ENCODE peak calls at places on chromosomes 2 and 18, in six cellular contexts. One of them, this sample, is unnamed.

GRCh38 chr2:71223767-71224333 is 3.1 kb downstream of the PAIP2B start:
- DNase-seq in HepG2: peak
- DNase-seq in SK-N-SH: peak
- DNase-seq in K562: no peak
- DNase-seq in GM12878: no peak
- DNase-seq in H1: peak
- DNase-seq in this sample: peak

GRCh38 chr2:26237868-26238267 is 6.6 kb downstream of the HADHA start:
- DNase-seq in HepG2: no peak
- DNase-seq in SK-N-SH: no peak
- DNase-seq in K562: no peak
- DNase-seq in GM12878: no peak
- DNase-seq in H1: no peak
- DNase-seq in this sample: no peak

GRCh38 chr18:23259701-23260661 is 124.7 kb downstream of the CABLES1 start:
- DNase-seq in HepG2: peak
- DNase-seq in SK-N-SH: peak
- DNase-seq in K562: peak
- DNase-seq in GM12878: no peak
- DNase-seq in H1: peak
- DNase-seq in this sample: no peak

GRCh38 chr2:31212659-31213058 is 4.7 kb downstream of the CAPN14 start:
- DNase-seq in HepG2: no peak
- DNase-seq in SK-N-SH: no peak
- DNase-seq in K562: no peak
- DNase-seq in GM12878: no peak
- DNase-seq in H1: no peak
- DNase-seq in this sample: no peak

GRCh38 chr2:182999348-183000028 is 38.8 kb downstream of the NCKAP1 start:
- DNase-seq in HepG2: no peak
- DNase-seq in SK-N-SH: no peak
- DNase-seq in K562: no peak
- DNase-seq in GM12878: no peak
- DNase-seq in H1: no peak
- DNase-seq in this sample: no peak

GRCh38 chr2:134736167-134736885 is 17.5 kb upstream of the TMEM163 start:
- DNase-seq in HepG2: no peak
- DNase-seq in SK-N-SH: no peak
- DNase-seq in K562: no peak
- DNase-seq in GM12878: no peak
- DNase-seq in H1: no peak
- DNase-seq in this sample: no peak

GRCh38 chr2:100616841-100617390 is 54.1 kb downstream of the PDCL3 start:
- DNase-seq in HepG2: no peak
- DNase-seq in SK-N-SH: no peak
- DNase-seq in K562: no peak
- DNase-seq in GM12878: no peak
- DNase-seq in H1: no peak
- DNase-seq in this sample: no peak

GRCh38 chr2:68344031-68344430 is 21.1 kb upstream of the PLEK start:
- DNase-seq in HepG2: no peak
- DNase-seq in SK-N-SH: no peak
- DNase-seq in K562: no peak
- DNase-seq in GM12878: no peak
- DNase-seq in H1: no peak
- DNase-seq in this sample: no peak

GRCh38 chr2:191847764-191848163 is 876 bp upstream of the CAVIN2 start:
- DNase-seq in HepG2: no peak
- DNase-seq in SK-N-SH: no peak
- DNase-seq in K562: no peak
- DNase-seq in GM12878: no peak
- DNase-seq in H1: no peak
- DNase-seq in this sample: no peak

GRCh38 chr18:37362158-37362890 is 203.3 kb downstream of the CELF4 start:
- DNase-seq in HepG2: peak
- DNase-seq in SK-N-SH: no peak
- DNase-seq in K562: no peak
- DNase-seq in GM12878: no peak
- DNase-seq in H1: peak
- DNase-seq in this sample: no peak

GRCh38 chr2:9030882-9031645 is 27.6 kb upstream of the MBOAT2 start:
- DNase-seq in HepG2: no peak
- DNase-seq in SK-N-SH: no peak
- DNase-seq in K562: no peak
- DNase-seq in GM12878: no peak
- DNase-seq in H1: no peak
- DNase-seq in this sample: no peak

GRCh38 chr18:43265465-43265864 is 11.8 kb downstream of the SYT4 start:
- DNase-seq in HepG2: no peak
- DNase-seq in SK-N-SH: no peak
- DNase-seq in K562: no peak
- DNase-seq in GM12878: no peak
- DNase-seq in H1: no peak
- DNase-seq in this sample: no peak

GRCh38 chr2:58135861-58136260 is 89.3 kb downstream of the VRK2 start:
- DNase-seq in HepG2: no peak
- DNase-seq in SK-N-SH: no peak
- DNase-seq in K562: no peak
- DNase-seq in GM12878: no peak
- DNase-seq in H1: no peak
- DNase-seq in this sample: no peak

GRCh38 chr2:61158356-61158944 is 3.5 kb upstream of the C2orf74 start:
- DNase-seq in HepG2: no peak
- DNase-seq in SK-N-SH: no peak
- DNase-seq in K562: no peak
- DNase-seq in GM12878: no peak
- DNase-seq in H1: no peak
- DNase-seq in this sample: no peak

GRCh38 chr2:7034313-7034712 is 117.1 kb downstream of the RNF144A start:
- DNase-seq in HepG2: peak
- DNase-seq in SK-N-SH: peak
- DNase-seq in K562: no peak
- DNase-seq in GM12878: no peak
- DNase-seq in H1: no peak
- DNase-seq in this sample: peak

GRCh38 chr2:223760838-223761502 is 76.4 kb downstream of the AP1S3 start:
- DNase-seq in HepG2: peak
- DNase-seq in SK-N-SH: peak
- DNase-seq in K562: no peak
- DNase-seq in GM12878: peak
- DNase-seq in H1: no peak
- DNase-seq in this sample: peak

GRCh38 chr2:234548720-234549420 is 52.0 kb upstream of the ARL4C start:
- DNase-seq in HepG2: no peak
- DNase-seq in SK-N-SH: no peak
- DNase-seq in K562: no peak
- DNase-seq in GM12878: no peak
- DNase-seq in H1: peak
- DNase-seq in this sample: peak

GRCh38 chr18:77124452-77124922 is 8.1 kb downstream of the MBP start:
- DNase-seq in HepG2: no peak
- DNase-seq in SK-N-SH: no peak
- DNase-seq in K562: no peak
- DNase-seq in GM12878: peak
- DNase-seq in H1: no peak
- DNase-seq in this sample: no peak

GRCh38 chr2:211760103-211760502 is 778.5 kb downstream of the ERBB4 start:
- DNase-seq in HepG2: no peak
- DNase-seq in SK-N-SH: no peak
- DNase-seq in K562: no peak
- DNase-seq in GM12878: no peak
- DNase-seq in H1: no peak
- DNase-seq in this sample: no peak

GRCh38 chr2:241774419-241775222 is 2.0 kb upstream of the GAL3ST2 start:
- DNase-seq in HepG2: peak
- DNase-seq in SK-N-SH: peak
- DNase-seq in K562: peak
- DNase-seq in GM12878: no peak
- DNase-seq in H1: peak
- DNase-seq in this sample: no peak

GRCh38 chr2:212249451-212249850 is 289.2 kb downstream of the ERBB4 start:
- DNase-seq in HepG2: no peak
- DNase-seq in SK-N-SH: no peak
- DNase-seq in K562: no peak
- DNase-seq in GM12878: no peak
- DNase-seq in H1: no peak
- DNase-seq in this sample: peak

GRCh38 chr2:64748561-64748960 is 94.8 kb upstream of the SERTAD2 start:
- DNase-seq in HepG2: no peak
- DNase-seq in SK-N-SH: no peak
- DNase-seq in K562: no peak
- DNase-seq in GM12878: no peak
- DNase-seq in H1: no peak
- DNase-seq in this sample: no peak
- TF ChIP-seq CHD2 in HepG2: no peak
- TF ChIP-seq CHD2 in SK-N-SH: no peak
- TF ChIP-seq CHD2 in K562: no peak
- TF ChIP-seq CHD2 in GM12878: no peak
- TF ChIP-seq CHD2 in H1: no peak
- TF ChIP-seq CHD2 in this sample: no peak

GRCh38 chr2:148532049-148532428 is 112.5 kb upstream of the EPC2 start:
- DNase-seq in HepG2: no peak
- DNase-seq in SK-N-SH: no peak
- DNase-seq in K562: no peak
- DNase-seq in GM12878: no peak
- DNase-seq in H1: no peak
- DNase-seq in this sample: no peak

GRCh38 chr2:148533004-148533403 is 111.5 kb upstream of the EPC2 start:
- DNase-seq in HepG2: no peak
- DNase-seq in SK-N-SH: no peak
- DNase-seq in K562: no peak
- DNase-seq in GM12878: no peak
- DNase-seq in H1: no peak
- DNase-seq in this sample: no peak

GRCh38 chr2:148531175-148532048 is 113.1 kb upstream of the EPC2 start:
- DNase-seq in HepG2: no peak
- DNase-seq in SK-N-SH: no peak
- DNase-seq in K562: no peak
- DNase-seq in GM12878: no peak
- DNase-seq in H1: no peak
- DNase-seq in this sample: no peak

GRCh38 chr2:148533685-148534084 is 110.9 kb upstream of the EPC2 start:
- DNase-seq in HepG2: no peak
- DNase-seq in SK-N-SH: no peak
- DNase-seq in K562: no peak
- DNase-seq in GM12878: no peak
- DNase-seq in H1: no peak
- DNase-seq in this sample: no peak

DNA sequence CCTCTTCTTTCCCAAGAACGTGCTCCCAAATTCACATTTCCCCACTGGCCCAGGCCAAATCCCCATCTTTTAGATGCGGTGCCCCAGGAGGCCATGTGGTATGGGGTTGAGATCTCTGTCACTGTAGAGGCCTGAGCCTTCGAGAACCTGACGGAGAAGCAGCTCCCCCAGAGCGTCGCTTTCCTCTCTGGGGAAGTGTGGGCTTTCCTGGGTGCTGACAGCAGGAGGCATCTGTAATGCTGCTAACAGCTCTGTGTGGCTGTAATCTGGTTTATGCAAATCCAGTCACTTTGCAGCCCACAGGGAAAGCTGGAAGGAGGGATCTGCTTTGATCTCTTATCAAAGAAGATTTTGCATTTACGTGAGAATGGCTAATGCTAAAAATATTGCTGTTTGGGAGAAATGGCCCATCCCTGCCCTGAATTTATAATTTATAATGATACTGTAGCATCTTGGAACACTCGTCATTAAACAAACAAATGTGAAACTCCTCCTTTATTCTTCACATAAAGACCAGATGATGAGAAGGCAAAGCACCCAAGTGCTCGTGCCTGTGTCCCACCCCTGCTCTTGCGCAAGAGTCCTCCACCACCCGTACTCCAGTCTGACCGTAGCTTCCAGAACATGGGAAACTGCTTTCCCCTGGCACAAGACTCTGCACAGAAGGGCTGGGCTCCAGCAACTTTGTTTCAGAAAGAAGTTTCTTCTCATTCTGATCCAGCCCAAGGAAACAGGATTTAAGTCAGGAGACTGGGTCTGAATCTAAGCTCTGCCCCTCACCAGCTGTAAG is 109.9 kb upstream of the EPC2 start:
- DNase-seq in HepG2: no peak
- DNase-seq in SK-N-SH: peak
- DNase-seq in K562: no peak
- DNase-seq in GM12878: no peak
- DNase-seq in H1: no peak
- DNase-seq in this sample: no peak
- TF ChIP-seq CHD2 in HepG2: no peak
- TF ChIP-seq CHD2 in SK-N-SH: no peak
- TF ChIP-seq CHD2 in K562: no peak
- TF ChIP-seq CHD2 in GM12878: no peak
- TF ChIP-seq CHD2 in H1: no peak
- TF ChIP-seq CHD2 in this sample: no peak

GRCh38 chr2:217892560-217892959 is 110.2 kb downstream of the TNS1 start:
- DNase-seq in HepG2: no peak
- DNase-seq in SK-N-SH: no peak
- DNase-seq in K562: no peak
- DNase-seq in GM12878: no peak
- DNase-seq in H1: no peak
- DNase-seq in this sample: no peak
- TF ChIP-seq CHD2 in HepG2: no peak
- TF ChIP-seq CHD2 in SK-N-SH: no peak
- TF ChIP-seq CHD2 in K562: no peak
- TF ChIP-seq CHD2 in GM12878: no peak
- TF ChIP-seq CHD2 in H1: no peak
- TF ChIP-seq CHD2 in this sample: no peak

GRCh38 chr18:56639094-56639361 is 636 bp upstream of the TXNL1 start:
- DNase-seq in HepG2: no peak
- DNase-seq in SK-N-SH: peak
- DNase-seq in K562: no peak
- DNase-seq in GM12878: no peak
- DNase-seq in H1: no peak
- DNase-seq in this sample: no peak

GRCh38 chr18:56641714-56642331 is 3.4 kb upstream of the TXNL1 start:
- DNase-seq in HepG2: peak
- DNase-seq in SK-N-SH: no peak
- DNase-seq in K562: no peak
- DNase-seq in GM12878: no peak
- DNase-seq in H1: no peak
- DNase-seq in this sample: no peak

GRCh38 chr18:56638232-56639093 is at the start of gene TXNL1:
- DNase-seq in HepG2: peak
- DNase-seq in SK-N-SH: peak
- DNase-seq in K562: peak
- DNase-seq in GM12878: peak
- DNase-seq in H1: peak
- DNase-seq in this sample: peak

GRCh38 chr18:56635007-56635406 is 3.4 kb downstream of the TXNL1 start:
- DNase-seq in HepG2: no peak
- DNase-seq in SK-N-SH: no peak
- DNase-seq in K562: no peak
- DNase-seq in GM12878: no peak
- DNase-seq in H1: no peak
- DNase-seq in this sample: no peak

DNA sequence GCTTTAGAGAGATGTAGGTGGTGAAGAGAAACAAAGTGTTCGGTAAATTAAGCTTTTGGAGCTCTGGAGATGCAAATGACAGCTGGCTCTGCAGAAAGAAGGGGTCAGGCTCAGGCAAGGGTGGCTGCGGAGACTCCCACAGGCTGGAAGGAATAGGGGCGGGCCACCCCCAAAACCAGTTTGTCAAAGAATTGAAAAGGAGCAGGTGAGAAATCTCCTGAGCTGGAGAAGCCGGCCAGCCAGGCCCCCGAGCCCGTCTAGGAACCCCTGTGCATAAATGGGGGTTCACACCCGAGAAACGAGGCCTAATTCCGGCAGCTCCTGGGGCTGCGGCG is 528 bp downstream of the TXNL1 start:
- DNase-seq in HepG2: no peak
- DNase-seq in SK-N-SH: no peak
- DNase-seq in K562: no peak
- DNase-seq in GM12878: no peak
- DNase-seq in H1: no peak
- DNase-seq in this sample: no peak
- TF ChIP-seq CHD2 in HepG2: no peak
- TF ChIP-seq CHD2 in SK-N-SH: no peak
- TF ChIP-seq CHD2 in K562: no peak
- TF ChIP-seq CHD2 in GM12878: no peak
- TF ChIP-seq CHD2 in H1: no peak
- TF ChIP-seq CHD2 in this sample: no peak

This sample was measured in A549.